ENCODE peak calls at places on chromosomes 13 and 19, in nine cellular contexts. R is body of pancreas, Q is activated B cell treated with CpG ODN at 0.5 μM for 24 hours, M is B cell, V is stomach, L is AG09319, F is ascending aorta, O is transverse colon, G is ovary. X is an unnamed sample.

GRCh38 chr13:111099292-111099691 is 15.8 kb upstream of the ARHGEF7 start:
- DNase-seq in L (no peak), O (no peak), M (no peak), Q (no peak), R (no peak), G (no peak), V (no peak), F (no peak), X (no peak)

GRCh38 chr19:47781590-47782318 is 3.3 kb downstream of the SELENOW start:
- DNase-seq in L (no peak), F (peak), V (peak), Q (no peak), R (peak), O (no peak), M (no peak), G (peak), X (no peak)

GRCh38 chr19:33192010-33192409 is 2.1 kb upstream of the LRP3 start:
- DNase-seq in G (no peak), L (no peak), V (no peak), R (no peak), F (no peak), M (no peak), Q (no peak), O (no peak), X (no peak)

GRCh38 chr19:12611361-12611699 is 610 bp downstream of the ZNF791 start:
- DNase-seq in R (peak), F (peak), O (peak), G (peak), M (no peak), Q (no peak), V (peak), L (peak), X (no peak)

GRCh38 chr13:76225815-76226489 is 589.8 kb downstream of the LMO7 start:
- DNase-seq in L (no peak), O (no peak), M (no peak), R (peak), G (no peak), Q (no peak), F (no peak), V (no peak), X (no peak)

GRCh38 chr13:66219493-66219892 is 1010.6 kb downstream of the PCDH9 start:
- DNase-seq in F (no peak), G (no peak), L (no peak), R (no peak), O (no peak), M (no peak), V (no peak), Q (no peak), X (no peak)

GRCh38 chr19:23774156-23774971 is 15.7 kb upstream of the ZNF681 start:
- DNase-seq in V (no peak), F (no peak), M (no peak), L (no peak), O (no peak), G (no peak), Q (no peak), R (no peak), X (no peak)

GRCh38 chr13:59750860-59751259 is 412.9 kb downstream of the DIAPH3 start:
- DNase-seq in L (peak), Q (no peak), M (no peak), O (no peak), G (no peak), F (no peak), R (peak), V (no peak), X (no peak)

GRCh38 chr13:72180253-72180952 is 313.4 kb upstream of the DACH1 start:
- DNase-seq in L (no peak), G (no peak), F (no peak), M (no peak), Q (no peak), V (no peak), O (no peak), R (peak), X (no peak)

GRCh38 chr19:17323973-17324327 is 10.7 kb downstream of the ANO8 start:
- DNase-seq in O (no peak), G (no peak), F (no peak), V (no peak), Q (no peak), M (no peak), R (no peak), L (no peak), X (no peak)

GRCh38 chr13:110229905-110230563 is 76.9 kb downstream of the COL4A1 start:
- DNase-seq in Q (no peak), F (no peak), V (no peak), M (no peak), R (no peak), O (no peak), G (no peak), L (no peak), X (no peak)

GRCh38 chr13:68727165-68727564 is 1380.5 kb upstream of the ATXN8OS start:
- DNase-seq in R (no peak), O (no peak), M (no peak), G (no peak), V (no peak), Q (no peak), F (no peak), L (no peak), X (no peak)

GRCh38 chr19:31962565-31962996 is 382.8 kb upstream of the ZNF507 start:
- DNase-seq in R (no peak), V (no peak), L (no peak), O (no peak), M (no peak), G (no peak), F (no peak), Q (no peak), X (no peak)

GRCh38 chr19:46180701-46181385 is 32.8 kb downstream of the IGFL2 start:
- DNase-seq in F (no peak), G (no peak), R (no peak), M (no peak), L (no peak), Q (no peak), V (no peak), O (no peak), X (no peak)

GRCh38 chr19:42288881-42289555 is 12.9 kb upstream of the PRR19 start:
- DNase-seq in Q (no peak), R (no peak), V (no peak), F (no peak), M (no peak), L (no peak), O (no peak), G (no peak), X (no peak)

GRCh38 chr19:58395979-58396627 is 647 bp downstream of the RNF225 start:
- DNase-seq in V (no peak), L (no peak), G (no peak), Q (no peak), F (no peak), M (no peak), R (no peak), O (no peak), X (no peak)
- TF ChIP-seq CTCF in V (no peak), L (no peak), G (no peak), Q (no peak), F (no peak), M (no peak), R (no peak), O (no peak), X (no peak)

GRCh38 chr13:51564671-51565070 is 19.6 kb upstream of the WDFY2 start:
- DNase-seq in F (no peak), L (no peak), R (no peak), V (no peak), Q (no peak), G (no peak), O (no peak), M (no peak), X (no peak)
- TF ChIP-seq CTCF in F (no peak), L (no peak), R (no peak), V (no peak), Q (no peak), G (no peak), O (no peak), M (no peak), X (no peak)

GRCh38 chr19:27746691-27747380 is 1466.1 kb downstream of the UQCRFS1 start:
- DNase-seq in L (no peak), O (peak), F (peak), V (peak), M (no peak), R (peak), Q (no peak), G (peak), X (no peak)
- TF ChIP-seq CTCF in L (no peak), O (no peak), F (no peak), V (no peak), M (no peak), R (no peak), Q (no peak), G (no peak), X (no peak)

GRCh38 chr13:42875448-42876269 is 94.3 kb downstream of the FAM216B start:
- DNase-seq in O (no peak), R (no peak), G (peak), L (no peak), V (no peak), M (no peak), Q (no peak), F (no peak), X (no peak)
- TF ChIP-seq CTCF in O (no peak), R (no peak), G (no peak), L (peak), V (no peak), M (no peak), Q (no peak), F (no peak), X (no peak)

DNA sequence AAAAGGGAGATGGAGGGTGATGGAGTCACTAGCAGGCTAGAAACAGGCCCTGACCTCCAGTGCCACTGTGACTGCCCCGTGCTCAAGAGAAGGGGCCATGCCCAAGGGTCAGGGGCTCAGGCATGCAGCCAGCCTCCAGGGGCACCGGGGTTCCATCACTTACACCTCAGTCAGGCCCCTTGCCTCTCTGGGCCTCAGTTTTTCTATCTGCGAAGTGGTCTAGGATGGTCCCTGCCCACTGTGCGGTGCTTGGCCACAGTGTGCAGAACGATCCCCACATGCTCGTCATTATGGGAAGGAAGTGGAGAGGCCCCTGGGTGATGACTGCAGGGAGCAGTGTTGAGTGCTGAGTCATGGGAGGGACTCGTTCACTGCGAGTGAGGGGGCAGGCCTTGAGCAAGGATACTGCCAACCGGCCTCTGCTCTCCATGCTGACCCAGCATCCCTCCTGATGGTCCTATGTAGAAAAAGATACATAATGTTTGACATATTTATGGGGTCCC is 23.1 kb downstream of the TMED1 start:
- DNase-seq in O (peak), Q (no peak), L (peak), R (peak), M (no peak), G (no peak), V (peak), F (peak), X (peak)
- TF ChIP-seq CTCF in O (no peak), Q (no peak), L (peak), R (no peak), M (no peak), G (no peak), V (no peak), F (no peak), X (no peak)

DNA sequence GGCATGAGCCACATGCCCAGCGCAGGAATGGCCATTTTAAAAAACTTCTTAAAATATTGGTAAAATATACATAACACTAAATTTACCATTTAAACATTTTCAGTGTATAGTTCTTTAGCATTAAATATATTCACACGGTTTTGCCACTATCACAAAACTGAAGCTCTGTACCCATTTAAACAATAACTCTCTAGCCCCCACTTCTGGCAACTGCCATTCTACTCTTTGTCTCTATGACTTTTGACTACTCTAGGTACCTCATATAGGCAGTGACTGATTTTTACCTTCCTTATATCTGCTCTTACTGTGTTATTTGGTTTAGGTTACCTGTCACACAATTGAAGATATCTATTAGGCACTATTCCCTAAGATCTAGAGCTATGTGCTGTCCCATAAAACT is 2.3 kb upstream of the KBTBD7 start:
- DNase-seq in V (no peak), O (no peak), M (no peak), Q (no peak), F (no peak), R (no peak), L (no peak), G (no peak), X (no peak)
- TF ChIP-seq CTCF in V (no peak), O (no peak), M (no peak), Q (no peak), F (no peak), R (no peak), L (no peak), G (no peak), X (no peak)

GRCh38 chr13:89704040-89704439 is 1643.4 kb upstream of the MIR17HG start:
- DNase-seq in M (no peak), L (no peak), F (no peak), O (no peak), G (no peak), V (no peak), R (no peak), Q (no peak), X (no peak)
- TF ChIP-seq CTCF in M (no peak), L (no peak), F (no peak), O (no peak), G (no peak), V (no peak), R (no peak), Q (no peak), X (no peak)